ENCODE peak calls at places on chromosomes 6 and 20, in nine cellular contexts. One of them, this sample, is unnamed.

GRCh38 chr6:2101213-2101612 is 144.2 kb downstream of the GMDS start:
- DNase-seq in choroid plexus epithelial cell: peak; percentile 24
- DNase-seq in left ventricle myocardium inferior: no peak
- DNase-seq in HCT116: no peak
- DNase-seq in glutamatergic neuron: no peak
- DNase-seq in hepatocyte: no peak
- DNase-seq in Calu3: no peak
- DNase-seq in RWPE1: no peak
- DNase-seq in WERI-Rb-1: no peak
- DNase-seq in this sample: no peak

GRCh38 chr6:132797975-132798819 is at the start of gene SLC18B1:
- DNase-seq in left ventricle myocardium inferior: peak; percentile 60
- DNase-seq in hepatocyte: peak; percentile 68
- DNase-seq in WERI-Rb-1: peak; percentile 33
- DNase-seq in RWPE1: peak; percentile 60
- DNase-seq in HCT116: no peak
- DNase-seq in glutamatergic neuron: peak; percentile 52
- DNase-seq in choroid plexus epithelial cell: peak; percentile 36
- DNase-seq in Calu3: peak; percentile 69
- DNase-seq in this sample: peak; percentile 69

GRCh38 chr20:41177636-41178035 is 40.3 kb downstream of the PLCG1 start:
- DNase-seq in Calu3: peak; percentile 25
- DNase-seq in hepatocyte: peak; percentile 23
- DNase-seq in choroid plexus epithelial cell: peak; percentile 78
- DNase-seq in RWPE1: peak; percentile 99
- DNase-seq in WERI-Rb-1: no peak
- DNase-seq in left ventricle myocardium inferior: no peak
- DNase-seq in HCT116: peak; percentile 8
- DNase-seq in glutamatergic neuron: no peak
- DNase-seq in this sample: no peak

GRCh38 chr6:12353731-12354130 is 63.6 kb downstream of the EDN1 start:
- DNase-seq in WERI-Rb-1: no peak
- DNase-seq in left ventricle myocardium inferior: no peak
- DNase-seq in hepatocyte: no peak
- DNase-seq in Calu3: no peak
- DNase-seq in RWPE1: no peak
- DNase-seq in choroid plexus epithelial cell: peak; percentile 55
- DNase-seq in glutamatergic neuron: no peak
- DNase-seq in HCT116: no peak
- DNase-seq in this sample: no peak

GRCh38 chr20:10856237-10856636 is 182.4 kb upstream of the JAG1 start:
- DNase-seq in RWPE1: no peak
- DNase-seq in HCT116: no peak
- DNase-seq in left ventricle myocardium inferior: no peak
- DNase-seq in choroid plexus epithelial cell: no peak
- DNase-seq in glutamatergic neuron: no peak
- DNase-seq in hepatocyte: peak; percentile 59
- DNase-seq in Calu3: no peak
- DNase-seq in WERI-Rb-1: no peak
- DNase-seq in this sample: no peak

GRCh38 chr6:90472716-90473115 is 114.2 kb downstream of the MAP3K7 start:
- DNase-seq in glutamatergic neuron: no peak
- DNase-seq in HCT116: no peak
- DNase-seq in hepatocyte: no peak
- DNase-seq in RWPE1: no peak
- DNase-seq in left ventricle myocardium inferior: no peak
- DNase-seq in Calu3: no peak
- DNase-seq in WERI-Rb-1: no peak
- DNase-seq in choroid plexus epithelial cell: no peak
- DNase-seq in this sample: no peak

GRCh38 chr6:32177182-32177787 is 920 bp upstream of the RNF5 start:
- DNase-seq in RWPE1: no peak
- DNase-seq in choroid plexus epithelial cell: no peak
- DNase-seq in Calu3: peak; percentile 65
- DNase-seq in glutamatergic neuron: no peak
- DNase-seq in hepatocyte: peak; percentile 76
- DNase-seq in WERI-Rb-1: peak; percentile 82
- DNase-seq in left ventricle myocardium inferior: no peak
- DNase-seq in HCT116: no peak
- DNase-seq in this sample: peak; percentile 46

GRCh38 chr20:19609642-19610223 is 148.3 kb upstream of the RIN2 start:
- DNase-seq in choroid plexus epithelial cell: no peak
- DNase-seq in hepatocyte: peak; percentile 45
- DNase-seq in WERI-Rb-1: no peak
- DNase-seq in glutamatergic neuron: no peak
- DNase-seq in RWPE1: no peak
- DNase-seq in HCT116: no peak
- DNase-seq in left ventricle myocardium inferior: no peak
- DNase-seq in Calu3: no peak
- DNase-seq in this sample: no peak

GRCh38 chr20:9551808-9552550 is 37.6 kb downstream of the LAMP5 start:
- DNase-seq in WERI-Rb-1: no peak
- DNase-seq in left ventricle myocardium inferior: no peak
- DNase-seq in choroid plexus epithelial cell: no peak
- DNase-seq in glutamatergic neuron: no peak
- DNase-seq in Calu3: peak; percentile 31
- DNase-seq in RWPE1: no peak
- DNase-seq in HCT116: no peak
- DNase-seq in hepatocyte: no peak
- DNase-seq in this sample: no peak

GRCh38 chr6:135871878-135872277 is 20.4 kb downstream of the PDE7B start:
- DNase-seq in Calu3: no peak
- DNase-seq in WERI-Rb-1: no peak
- DNase-seq in choroid plexus epithelial cell: peak; percentile 72
- DNase-seq in hepatocyte: no peak
- DNase-seq in RWPE1: no peak
- DNase-seq in HCT116: no peak
- DNase-seq in left ventricle myocardium inferior: no peak
- DNase-seq in glutamatergic neuron: no peak
- DNase-seq in this sample: no peak

GRCh38 chr6:167708501-167709094 is 118.1 kb upstream of the AFDN start:
- DNase-seq in hepatocyte: no peak
- DNase-seq in HCT116: no peak
- DNase-seq in WERI-Rb-1: no peak
- DNase-seq in Calu3: no peak
- DNase-seq in RWPE1: no peak
- DNase-seq in choroid plexus epithelial cell: no peak
- DNase-seq in left ventricle myocardium inferior: no peak
- DNase-seq in glutamatergic neuron: no peak
- DNase-seq in this sample: no peak

GRCh38 chr20:4014031-4014474 is 1.3 kb downstream of the RNF24 start:
- DNase-seq in HCT116: peak; percentile 68
- DNase-seq in left ventricle myocardium inferior: no peak
- DNase-seq in choroid plexus epithelial cell: peak; percentile 91
- DNase-seq in RWPE1: peak; percentile 72
- DNase-seq in Calu3: peak; percentile 60
- DNase-seq in hepatocyte: peak; percentile 82
- DNase-seq in WERI-Rb-1: peak; percentile 53
- DNase-seq in glutamatergic neuron: no peak
- DNase-seq in this sample: no peak
- TF ChIP-seq CTCF in HCT116: peak; percentile 74
- TF ChIP-seq CTCF in left ventricle myocardium inferior: peak; percentile 68
- TF ChIP-seq CTCF in choroid plexus epithelial cell: peak; percentile 78
- TF ChIP-seq CTCF in RWPE1: peak; percentile 95
- TF ChIP-seq CTCF in Calu3: peak; percentile 42
- TF ChIP-seq CTCF in hepatocyte: peak; percentile 65
- TF ChIP-seq CTCF in WERI-Rb-1: peak; percentile 69
- TF ChIP-seq CTCF in glutamatergic neuron: no peak
- TF ChIP-seq CTCF in this sample: peak; percentile 19

GRCh38 chr6:40347571-40348011 is 239.6 kb downstream of the LRFN2 start:
- DNase-seq in HCT116: no peak
- DNase-seq in RWPE1: no peak
- DNase-seq in WERI-Rb-1: peak; percentile 82
- DNase-seq in left ventricle myocardium inferior: no peak
- DNase-seq in Calu3: no peak
- DNase-seq in choroid plexus epithelial cell: no peak
- DNase-seq in glutamatergic neuron: no peak
- DNase-seq in hepatocyte: no peak
- DNase-seq in this sample: peak; percentile 57
- TF ChIP-seq CTCF in HCT116: no peak
- TF ChIP-seq CTCF in RWPE1: no peak
- TF ChIP-seq CTCF in WERI-Rb-1: no peak
- TF ChIP-seq CTCF in left ventricle myocardium inferior: no peak
- TF ChIP-seq CTCF in Calu3: no peak
- TF ChIP-seq CTCF in choroid plexus epithelial cell: no peak
- TF ChIP-seq CTCF in glutamatergic neuron: no peak
- TF ChIP-seq CTCF in hepatocyte: no peak
- TF ChIP-seq CTCF in this sample: no peak

GRCh38 chr6:147922764-147923163 is 414.3 kb downstream of the SAMD5 start:
- DNase-seq in left ventricle myocardium inferior: no peak
- DNase-seq in hepatocyte: no peak
- DNase-seq in Calu3: no peak
- DNase-seq in RWPE1: no peak
- DNase-seq in HCT116: no peak
- DNase-seq in glutamatergic neuron: no peak
- DNase-seq in WERI-Rb-1: no peak
- DNase-seq in choroid plexus epithelial cell: no peak
- DNase-seq in this sample: no peak
- TF ChIP-seq CTCF in left ventricle myocardium inferior: no peak
- TF ChIP-seq CTCF in hepatocyte: no peak
- TF ChIP-seq CTCF in Calu3: no peak
- TF ChIP-seq CTCF in RWPE1: no peak
- TF ChIP-seq CTCF in HCT116: no peak
- TF ChIP-seq CTCF in glutamatergic neuron: no peak
- TF ChIP-seq CTCF in WERI-Rb-1: no peak
- TF ChIP-seq CTCF in choroid plexus epithelial cell: no peak
- TF ChIP-seq CTCF in this sample: no peak

GRCh38 chr6:100915876-100916275 is 34.7 kb upstream of the ASCC3 start:
- DNase-seq in left ventricle myocardium inferior: no peak
- DNase-seq in RWPE1: no peak
- DNase-seq in HCT116: no peak
- DNase-seq in Calu3: no peak
- DNase-seq in choroid plexus epithelial cell: no peak
- DNase-seq in hepatocyte: no peak
- DNase-seq in glutamatergic neuron: no peak
- DNase-seq in WERI-Rb-1: no peak
- DNase-seq in this sample: no peak

GRCh38 chr6:100918152-100918551 is 37.0 kb upstream of the ASCC3 start:
- DNase-seq in HCT116: no peak
- DNase-seq in hepatocyte: no peak
- DNase-seq in WERI-Rb-1: no peak
- DNase-seq in Calu3: no peak
- DNase-seq in left ventricle myocardium inferior: no peak
- DNase-seq in RWPE1: no peak
- DNase-seq in glutamatergic neuron: no peak
- DNase-seq in choroid plexus epithelial cell: no peak
- DNase-seq in this sample: no peak

DNA sequence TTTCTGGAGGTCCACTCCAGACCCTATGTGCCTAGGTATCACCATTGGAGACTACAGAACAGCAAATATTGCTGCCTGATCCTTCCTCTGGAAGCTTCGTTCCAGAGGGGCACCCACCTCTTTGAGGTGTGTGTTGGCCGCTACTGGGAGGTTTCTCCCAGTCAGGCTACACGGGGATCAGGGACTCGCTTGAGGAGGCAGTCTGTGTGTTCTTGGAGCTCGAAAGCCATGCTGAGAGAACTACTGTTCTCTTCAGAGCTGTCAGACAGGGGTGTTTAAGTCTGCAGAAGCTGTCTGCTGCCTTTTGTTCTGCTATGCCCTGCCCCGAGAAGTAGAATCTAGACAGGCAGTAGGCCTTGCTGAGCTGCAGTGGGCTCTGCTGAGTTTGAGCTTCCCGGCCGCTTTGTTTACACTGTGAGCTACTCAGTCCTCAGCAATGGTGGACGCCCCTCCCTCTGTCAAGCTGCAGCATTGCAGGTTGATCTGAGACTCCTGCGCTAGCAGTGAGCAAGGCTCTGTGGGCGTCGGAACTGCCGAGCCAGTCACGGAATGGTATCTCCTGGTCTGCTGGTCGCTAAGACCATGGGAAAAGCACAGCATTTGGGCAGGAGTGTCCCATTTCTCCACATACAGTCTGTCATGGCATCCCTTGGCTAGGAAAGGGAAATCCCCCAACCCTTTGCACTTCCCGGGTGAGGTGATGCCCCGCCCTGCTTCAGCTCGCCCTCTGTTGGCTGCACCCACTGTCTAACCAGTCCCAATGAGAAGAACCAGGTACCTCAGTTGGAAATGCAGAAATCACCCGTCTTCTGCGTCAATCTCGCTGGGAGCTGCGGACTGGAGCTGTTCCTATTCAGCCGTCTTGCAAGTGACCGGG is 32.5 kb upstream of the ASCC3 start:
- DNase-seq in Calu3: no peak
- DNase-seq in WERI-Rb-1: no peak
- DNase-seq in hepatocyte: peak; percentile 71
- DNase-seq in choroid plexus epithelial cell: no peak
- DNase-seq in glutamatergic neuron: no peak
- DNase-seq in HCT116: no peak
- DNase-seq in left ventricle myocardium inferior: no peak
- DNase-seq in RWPE1: no peak
- DNase-seq in this sample: peak; percentile 13
- TF ChIP-seq CTCF in Calu3: no peak
- TF ChIP-seq CTCF in WERI-Rb-1: no peak
- TF ChIP-seq CTCF in hepatocyte: no peak
- TF ChIP-seq CTCF in choroid plexus epithelial cell: no peak
- TF ChIP-seq CTCF in glutamatergic neuron: no peak
- TF ChIP-seq CTCF in HCT116: no peak
- TF ChIP-seq CTCF in left ventricle myocardium inferior: no peak
- TF ChIP-seq CTCF in RWPE1: no peak
- TF ChIP-seq CTCF in this sample: no peak

GRCh38 chr6:46848684-46849360 is 55.6 kb downstream of the MEP1A start:
- DNase-seq in RWPE1: peak; percentile 67
- DNase-seq in left ventricle myocardium inferior: peak; percentile 88
- DNase-seq in WERI-Rb-1: peak; percentile 93
- DNase-seq in glutamatergic neuron: peak; percentile 93
- DNase-seq in HCT116: peak; percentile 53
- DNase-seq in choroid plexus epithelial cell: peak; percentile 80
- DNase-seq in hepatocyte: peak; percentile 93
- DNase-seq in Calu3: peak; percentile 94
- DNase-seq in this sample: peak; percentile 93

GRCh38 chr6:46845126-46845525 is 51.9 kb downstream of the MEP1A start:
- DNase-seq in hepatocyte: no peak
- DNase-seq in left ventricle myocardium inferior: no peak
- DNase-seq in choroid plexus epithelial cell: no peak
- DNase-seq in RWPE1: no peak
- DNase-seq in WERI-Rb-1: no peak
- DNase-seq in Calu3: no peak
- DNase-seq in HCT116: no peak
- DNase-seq in glutamatergic neuron: no peak
- DNase-seq in this sample: no peak

GRCh38 chr6:46850781-46851180 is 57.6 kb downstream of the MEP1A start:
- DNase-seq in left ventricle myocardium inferior: no peak
- DNase-seq in glutamatergic neuron: no peak
- DNase-seq in RWPE1: no peak
- DNase-seq in hepatocyte: no peak
- DNase-seq in choroid plexus epithelial cell: peak; percentile 10
- DNase-seq in HCT116: no peak
- DNase-seq in WERI-Rb-1: no peak
- DNase-seq in Calu3: no peak
- DNase-seq in this sample: no peak

DNA sequence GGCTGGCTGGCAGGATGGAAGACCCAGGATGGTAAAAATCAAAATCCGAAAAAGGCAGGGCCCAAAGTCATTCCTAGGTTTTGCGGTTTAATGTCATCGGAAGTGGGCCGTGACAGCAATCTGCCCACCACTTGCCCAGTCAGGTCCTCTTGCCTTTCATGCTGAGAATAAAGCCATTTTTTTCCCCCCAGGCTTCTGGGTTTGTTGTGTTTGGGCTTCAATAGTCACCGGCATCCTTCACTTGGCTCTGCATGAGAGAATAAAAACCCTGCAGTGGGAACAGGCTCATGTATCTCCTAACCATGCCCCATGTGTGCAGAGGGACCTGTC is 56.1 kb downstream of the MEP1A start:
- DNase-seq in glutamatergic neuron: no peak
- DNase-seq in hepatocyte: no peak
- DNase-seq in left ventricle myocardium inferior: no peak
- DNase-seq in RWPE1: no peak
- DNase-seq in choroid plexus epithelial cell: no peak
- DNase-seq in HCT116: no peak
- DNase-seq in WERI-Rb-1: no peak
- DNase-seq in Calu3: no peak
- DNase-seq in this sample: no peak
- TF ChIP-seq CTCF in glutamatergic neuron: no peak
- TF ChIP-seq CTCF in hepatocyte: no peak
- TF ChIP-seq CTCF in left ventricle myocardium inferior: no peak
- TF ChIP-seq CTCF in RWPE1: no peak
- TF ChIP-seq CTCF in choroid plexus epithelial cell: no peak
- TF ChIP-seq CTCF in HCT116: no peak
- TF ChIP-seq CTCF in WERI-Rb-1: no peak
- TF ChIP-seq CTCF in Calu3: no peak
- TF ChIP-seq CTCF in this sample: no peak

This sample was measured in nephron progenitor cell.